ENCODE peak calls at places on chromosomes 7 and 10, in six cellular contexts. One of them, this sample, is unnamed.

GRCh38 chr10:69383485-69384089 is 33.1 kb downstream of the TACR2 start:
- DNase-seq in DND-41: no peak
- DNase-seq in A549: no peak
- DNase-seq in pancreas: no peak
- DNase-seq in endodermal cell: peak; percentile 46
- DNase-seq in uterus: no peak
- DNase-seq in this sample: no peak

GRCh38 chr10:59687657-59688056 is 22.0 kb downstream of the SLC16A9 start:
- DNase-seq in endodermal cell: no peak
- DNase-seq in A549: no peak
- DNase-seq in DND-41: no peak
- DNase-seq in pancreas: no peak
- DNase-seq in uterus: no peak
- DNase-seq in this sample: no peak

GRCh38 chr10:86110156-86110786 is 256.3 kb downstream of the GRID1 start:
- DNase-seq in pancreas: no peak
- DNase-seq in endodermal cell: peak; percentile 81
- DNase-seq in uterus: no peak
- DNase-seq in DND-41: no peak
- DNase-seq in A549: no peak
- DNase-seq in this sample: no peak

GRCh38 chr10:102775973-102776669 is 32.4 kb downstream of the WBP1L start:
- DNase-seq in A549: no peak
- DNase-seq in endodermal cell: peak; percentile 69
- DNase-seq in DND-41: peak; percentile 85
- DNase-seq in uterus: peak; percentile 93
- DNase-seq in pancreas: no peak
- DNase-seq in this sample: peak; percentile 76

GRCh38 chr10:59434463-59435326 is 72.3 kb upstream of the FAM13C start:
- DNase-seq in DND-41: no peak
- DNase-seq in A549: no peak
- DNase-seq in uterus: no peak
- DNase-seq in endodermal cell: no peak
- DNase-seq in pancreas: no peak
- DNase-seq in this sample: no peak

GRCh38 chr7:134891262-134892001 is 94.9 kb upstream of the AGBL3 start:
- DNase-seq in endodermal cell: peak; percentile 90
- DNase-seq in uterus: peak; percentile 87
- DNase-seq in DND-41: no peak
- DNase-seq in A549: peak; percentile 90
- DNase-seq in pancreas: peak; percentile 64
- DNase-seq in this sample: no peak

GRCh38 chr10:75512534-75512933 is 81.1 kb downstream of the LRMDA start:
- DNase-seq in DND-41: no peak
- DNase-seq in endodermal cell: peak; percentile 72
- DNase-seq in pancreas: no peak
- DNase-seq in A549: no peak
- DNase-seq in uterus: no peak
- DNase-seq in this sample: no peak

GRCh38 chr7:117068511-117069155 is 115.3 kb downstream of the ST7 start:
- DNase-seq in pancreas: no peak
- DNase-seq in endodermal cell: no peak
- DNase-seq in A549: no peak
- DNase-seq in DND-41: no peak
- DNase-seq in uterus: no peak
- DNase-seq in this sample: no peak

GRCh38 chr10:80443531-80443974 is 10.6 kb upstream of the TSPAN14 start:
- DNase-seq in pancreas: no peak
- DNase-seq in A549: no peak
- DNase-seq in uterus: no peak
- DNase-seq in DND-41: no peak
- DNase-seq in endodermal cell: peak; percentile 80
- DNase-seq in this sample: no peak

GRCh38 chr10:24882047-24882698 is 70.2 kb downstream of the PRTFDC1 start:
- DNase-seq in DND-41: peak; percentile 57
- DNase-seq in uterus: no peak
- DNase-seq in pancreas: no peak
- DNase-seq in A549: no peak
- DNase-seq in endodermal cell: no peak
- DNase-seq in this sample: no peak

GRCh38 chr7:114160925-114161324 is 242.1 kb upstream of the PPP1R3A start:
- DNase-seq in endodermal cell: no peak
- DNase-seq in pancreas: no peak
- DNase-seq in A549: no peak
- DNase-seq in uterus: no peak
- DNase-seq in DND-41: no peak
- DNase-seq in this sample: no peak

GRCh38 chr10:132430231-132430743 is 33.3 kb downstream of the PWWP2B start:
- DNase-seq in A549: no peak
- DNase-seq in DND-41: no peak
- DNase-seq in pancreas: no peak
- DNase-seq in endodermal cell: no peak
- DNase-seq in uterus: no peak
- DNase-seq in this sample: no peak

GRCh38 chr7:137091396-137091795 is 222.9 kb downstream of the CHRM2 start:
- DNase-seq in pancreas: no peak
- DNase-seq in uterus: no peak
- DNase-seq in A549: no peak
- DNase-seq in DND-41: no peak
- DNase-seq in endodermal cell: peak; percentile 79
- DNase-seq in this sample: no peak

GRCh38 chr10:70912556-70912955 is 24.2 kb upstream of the PCBD1 start:
- DNase-seq in endodermal cell: no peak
- DNase-seq in DND-41: no peak
- DNase-seq in uterus: no peak
- DNase-seq in A549: no peak
- DNase-seq in pancreas: peak; percentile 12
- DNase-seq in this sample: no peak

GRCh38 chr7:100822236-100823139 is 4.8 kb downstream of the EPHB4 start:
- DNase-seq in endodermal cell: no peak
- DNase-seq in uterus: no peak
- DNase-seq in DND-41: no peak
- DNase-seq in pancreas: peak; percentile 73
- DNase-seq in A549: no peak
- DNase-seq in this sample: no peak

GRCh38 chr10:51000976-51001375 is 73.3 kb upstream of the PRKG1 start:
- DNase-seq in A549: no peak
- DNase-seq in pancreas: no peak
- DNase-seq in DND-41: no peak
- DNase-seq in uterus: no peak
- DNase-seq in endodermal cell: no peak
- DNase-seq in this sample: no peak

GRCh38 chr10:132623996-132624846 is 86.6 kb downstream of the INPP5A start:
- DNase-seq in endodermal cell: no peak
- DNase-seq in A549: no peak
- DNase-seq in pancreas: no peak
- DNase-seq in DND-41: no peak
- DNase-seq in uterus: peak; percentile 16
- DNase-seq in this sample: no peak

GRCh38 chr7:47556511-47557180 is 25.3 kb downstream of the TNS3 start:
- DNase-seq in pancreas: no peak
- DNase-seq in A549: no peak
- DNase-seq in DND-41: no peak
- DNase-seq in endodermal cell: no peak
- DNase-seq in uterus: no peak
- DNase-seq in this sample: no peak

GRCh38 chr10:11875499-11876281 is 52.5 kb downstream of the PROSER2 start:
- DNase-seq in A549: peak; percentile 98
- DNase-seq in endodermal cell: no peak
- DNase-seq in uterus: peak; percentile 53
- DNase-seq in DND-41: no peak
- DNase-seq in pancreas: peak; percentile 87
- DNase-seq in this sample: peak; percentile 81

GRCh38 chr10:11875183-11875498 is 52.0 kb downstream of the PROSER2 start:
- DNase-seq in pancreas: no peak
- DNase-seq in A549: peak; percentile 72
- DNase-seq in DND-41: no peak
- DNase-seq in endodermal cell: peak; percentile 83
- DNase-seq in uterus: no peak
- DNase-seq in this sample: no peak

GRCh38 chr10:11878776-11879175 is 55.6 kb downstream of the PROSER2 start:
- DNase-seq in DND-41: no peak
- DNase-seq in endodermal cell: no peak
- DNase-seq in pancreas: no peak
- DNase-seq in uterus: no peak
- DNase-seq in A549: no peak
- DNase-seq in this sample: no peak

GRCh38 chr10:11877506-11877905 is 54.4 kb downstream of the PROSER2 start:
- DNase-seq in uterus: no peak
- DNase-seq in pancreas: peak; percentile 73
- DNase-seq in DND-41: no peak
- DNase-seq in endodermal cell: no peak
- DNase-seq in A549: no peak
- DNase-seq in this sample: no peak

DNA sequence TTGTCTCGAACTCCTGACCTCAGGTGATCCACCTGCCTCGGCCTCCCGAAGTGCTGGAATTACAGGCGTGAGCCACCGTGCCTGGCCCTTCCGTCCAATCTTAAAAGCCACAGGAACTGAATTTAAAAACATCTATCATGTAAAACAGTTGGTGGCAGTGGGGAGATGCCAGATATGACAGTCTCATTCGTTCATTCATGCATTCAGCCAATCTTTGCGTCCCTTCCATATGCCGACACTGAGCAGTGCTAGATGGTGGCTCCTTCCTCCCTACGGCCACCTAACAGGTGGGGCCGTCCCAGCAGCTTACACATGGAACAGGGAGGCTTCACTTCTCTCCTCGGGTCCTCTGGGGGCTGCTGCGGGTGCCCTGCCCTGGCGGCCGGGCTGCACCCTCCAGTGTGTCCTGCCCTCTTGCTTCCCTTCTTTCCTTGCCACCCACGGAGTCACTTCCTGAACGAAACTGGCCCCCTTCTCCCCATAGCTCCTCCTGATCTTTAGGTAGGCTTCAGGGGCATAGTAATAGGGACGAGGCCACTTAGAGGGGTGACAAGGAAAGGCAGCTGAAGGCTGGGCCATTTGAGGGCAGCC is 53.7 kb downstream of the PROSER2 start:
- DNase-seq in uterus: no peak
- DNase-seq in A549: no peak
- DNase-seq in endodermal cell: no peak
- DNase-seq in pancreas: peak; percentile 41
- DNase-seq in DND-41: no peak
- DNase-seq in this sample: no peak
- H3K4me1 ChIP-seq in uterus: no peaks in the 10 kb centered on the region
- H3K4me1 ChIP-seq in A549: peaks cover 46% of the 10 kb centered on the region
- H3K4me1 ChIP-seq in endodermal cell: peaks cover 6% of the 10 kb centered on the region
- H3K4me1 ChIP-seq in pancreas: peaks cover 21% of the 10 kb centered on the region
- H3K4me1 ChIP-seq in DND-41: peaks cover 22% of the 10 kb centered on the region
- H3K4me1 ChIP-seq in this sample: no peaks in the 10 kb centered on the region

DNA sequence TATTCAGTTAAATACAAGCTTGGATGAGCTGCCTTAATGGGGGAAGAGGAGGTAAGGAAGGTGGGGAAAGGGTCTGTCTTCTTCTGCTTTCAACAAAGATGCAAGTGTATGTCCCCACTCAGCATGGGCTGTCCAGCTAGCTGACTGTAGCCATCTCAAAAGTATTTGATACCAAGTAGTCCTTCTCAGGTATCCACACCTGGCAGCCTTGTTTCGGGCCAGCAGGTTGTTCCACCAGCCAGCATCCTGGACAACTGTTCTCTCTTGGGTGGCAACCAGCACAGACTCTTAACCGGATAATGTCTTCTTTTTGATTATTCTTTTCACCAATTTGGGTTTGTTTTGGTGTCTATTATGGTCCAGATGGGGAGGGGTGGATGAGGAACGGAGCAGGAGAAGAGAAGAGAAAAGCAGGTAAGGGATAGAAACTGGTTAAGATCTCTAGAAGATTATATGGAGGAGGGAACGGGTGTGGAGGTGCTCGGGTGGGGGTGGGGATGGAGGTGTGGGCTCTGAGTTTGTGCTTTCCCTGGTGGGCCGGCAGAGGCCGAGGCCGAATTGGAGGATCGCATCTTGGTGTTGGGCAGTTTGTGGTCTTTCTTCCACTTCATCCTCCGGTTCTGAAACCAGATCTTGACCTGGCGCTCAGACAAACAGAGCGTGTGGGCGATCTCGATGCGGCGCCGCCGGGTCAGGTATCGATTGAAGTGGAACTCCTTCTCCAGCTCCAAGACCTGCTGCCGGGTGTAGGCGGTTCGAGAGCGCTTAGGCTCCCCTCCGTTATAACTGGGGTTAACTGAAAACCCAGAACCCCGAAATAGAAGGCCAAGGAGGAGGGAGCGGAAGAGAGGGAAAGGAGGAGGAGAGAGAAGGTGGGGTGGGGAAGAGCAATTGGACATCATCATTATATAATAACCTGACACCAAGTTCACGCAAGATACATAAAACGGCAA is 1.5 kb downstream of the HOXA4 start:
- DNase-seq in A549: no peak
- DNase-seq in pancreas: no peak
- DNase-seq in endodermal cell: peak; percentile 46
- DNase-seq in DND-41: no peak
- DNase-seq in uterus: no peak
- DNase-seq in this sample: no peak
- H3K4me3 ChIP-seq in A549: peak overlapping the region; percentile 54
- H3K4me3 ChIP-seq in pancreas: no peak overlapping the region
- H3K4me3 ChIP-seq in endodermal cell: no peak overlapping the region
- H3K4me3 ChIP-seq in DND-41: no peak overlapping the region
- H3K4me3 ChIP-seq in uterus: peak overlapping the region; percentile 64
- H3K4me3 ChIP-seq in this sample: peak overlapping the region; percentile 87

DNA sequence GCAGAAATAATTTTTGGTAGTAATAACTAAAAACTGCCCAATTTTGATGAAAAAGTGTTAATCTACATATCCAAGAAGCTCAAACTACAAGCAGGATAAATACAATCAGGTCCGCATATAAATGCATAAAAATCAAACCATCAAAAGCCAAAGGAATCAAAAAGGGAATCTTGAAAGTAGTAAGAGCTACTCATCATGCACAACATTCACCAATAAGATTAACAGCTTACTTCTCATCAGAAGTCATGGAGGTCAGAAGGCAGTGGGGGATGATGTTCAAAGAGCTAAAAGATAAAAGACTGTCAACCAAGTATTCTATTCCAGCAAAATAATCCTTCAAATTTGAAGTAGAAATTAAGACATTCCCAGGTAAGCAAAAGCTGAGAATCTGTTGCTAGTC is 76.4 kb downstream of the CRPPA start:
- DNase-seq in pancreas: no peak
- DNase-seq in uterus: no peak
- DNase-seq in endodermal cell: no peak
- DNase-seq in DND-41: no peak
- DNase-seq in A549: no peak
- DNase-seq in this sample: no peak
- H3K4me1 ChIP-seq in pancreas: no peaks in the 10 kb centered on the region
- H3K4me1 ChIP-seq in uterus: no peaks in the 10 kb centered on the region
- H3K4me1 ChIP-seq in endodermal cell: peaks cover 3% of the 10 kb centered on the region
- H3K4me1 ChIP-seq in DND-41: no peaks in the 10 kb centered on the region
- H3K4me1 ChIP-seq in A549: no peaks in the 10 kb centered on the region
- H3K4me1 ChIP-seq in this sample: no peaks in the 10 kb centered on the region

GRCh38 chr7:28984631-28985030 is 26.5 kb upstream of the TRIL start:
- DNase-seq in pancreas: no peak
- DNase-seq in A549: peak; percentile 8
- DNase-seq in uterus: peak; percentile 73
- DNase-seq in endodermal cell: peak; percentile 71
- DNase-seq in DND-41: no peak
- DNase-seq in this sample: peak; percentile 71
- H3K4me3 ChIP-seq in pancreas: no peak overlapping the region
- H3K4me3 ChIP-seq in A549: no peak overlapping the region
- H3K4me3 ChIP-seq in uterus: no peak overlapping the region
- H3K4me3 ChIP-seq in endodermal cell: no peak overlapping the region
- H3K4me3 ChIP-seq in DND-41: no peak overlapping the region
- H3K4me3 ChIP-seq in this sample: no peak overlapping the region

This sample was measured in ascending aorta.